ENCODE peak calls at places on chromosomes 11 and 22, in eight cellular contexts. One of them, this sample, is unnamed. For H3K36me3, the result is how much of the 10 kb centered on the place peaks cover.

GRCh38 chr22:43388420-43388851 is 23.4 kb upstream of the MPPED1 start:
- DNase-seq in prostate gland: peak
- DNase-seq in lower lobe of right lung: peak
- DNase-seq in CD8-positive, alpha-beta T cell: peak
- DNase-seq in fibroblast of lung: peak
- DNase-seq in H1: peak
- DNase-seq in transverse colon: peak
- DNase-seq in tibial artery: peak
- DNase-seq in this sample: peak

GRCh38 chr11:19577391-19577831 is 135.2 kb upstream of the NAV2 start:
- DNase-seq in prostate gland: no peak
- DNase-seq in transverse colon: no peak
- DNase-seq in fibroblast of lung: peak
- DNase-seq in tibial artery: no peak
- DNase-seq in CD8-positive, alpha-beta T cell: no peak
- DNase-seq in H1: no peak
- DNase-seq in lower lobe of right lung: no peak
- DNase-seq in this sample: no peak

GRCh38 chr11:17386331-17387084 is 2.0 kb downstream of the KCNJ11 start:
- DNase-seq in lower lobe of right lung: peak
- DNase-seq in H1: peak
- DNase-seq in prostate gland: no peak
- DNase-seq in tibial artery: peak
- DNase-seq in fibroblast of lung: peak
- DNase-seq in transverse colon: peak
- DNase-seq in CD8-positive, alpha-beta T cell: no peak
- DNase-seq in this sample: peak

GRCh38 chr22:45240137-45240809 is 421 bp downstream of the KIAA0930 start:
- DNase-seq in tibial artery: no peak
- DNase-seq in lower lobe of right lung: peak
- DNase-seq in H1: peak
- DNase-seq in transverse colon: peak
- DNase-seq in fibroblast of lung: peak
- DNase-seq in prostate gland: no peak
- DNase-seq in CD8-positive, alpha-beta T cell: no peak
- DNase-seq in this sample: peak

GRCh38 chr22:30422481-30423295 is 2.9 kb upstream of the MTFP1 start:
- DNase-seq in H1: peak
- DNase-seq in CD8-positive, alpha-beta T cell: no peak
- DNase-seq in prostate gland: peak
- DNase-seq in lower lobe of right lung: peak
- DNase-seq in tibial artery: peak
- DNase-seq in transverse colon: peak
- DNase-seq in fibroblast of lung: peak
- DNase-seq in this sample: peak

GRCh38 chr11:96361778-96362177 is 18.8 kb upstream of the MAML2 start:
- DNase-seq in transverse colon: no peak
- DNase-seq in CD8-positive, alpha-beta T cell: no peak
- DNase-seq in H1: no peak
- DNase-seq in fibroblast of lung: peak
- DNase-seq in tibial artery: no peak
- DNase-seq in lower lobe of right lung: no peak
- DNase-seq in prostate gland: no peak
- DNase-seq in this sample: no peak

GRCh38 chr11:12166299-12167092 is 56.1 kb downstream of the MICAL2 start:
- DNase-seq in prostate gland: no peak
- DNase-seq in lower lobe of right lung: no peak
- DNase-seq in fibroblast of lung: no peak
- DNase-seq in H1: no peak
- DNase-seq in transverse colon: no peak
- DNase-seq in CD8-positive, alpha-beta T cell: no peak
- DNase-seq in tibial artery: no peak
- DNase-seq in this sample: no peak

GRCh38 chr22:50563410-50564160 is 866 bp upstream of the SYCE3 start:
- DNase-seq in tibial artery: no peak
- DNase-seq in fibroblast of lung: no peak
- DNase-seq in lower lobe of right lung: no peak
- DNase-seq in CD8-positive, alpha-beta T cell: no peak
- DNase-seq in prostate gland: no peak
- DNase-seq in transverse colon: no peak
- DNase-seq in H1: no peak
- DNase-seq in this sample: no peak

GRCh38 chr11:11313902-11314692 is 39.0 kb downstream of the CSNK2A3 start:
- DNase-seq in CD8-positive, alpha-beta T cell: no peak
- DNase-seq in prostate gland: no peak
- DNase-seq in transverse colon: no peak
- DNase-seq in lower lobe of right lung: no peak
- DNase-seq in fibroblast of lung: no peak
- DNase-seq in H1: no peak
- DNase-seq in tibial artery: peak
- DNase-seq in this sample: no peak

GRCh38 chr11:131893103-131893502 is 522.7 kb downstream of the NTM start:
- DNase-seq in transverse colon: no peak
- DNase-seq in prostate gland: no peak
- DNase-seq in fibroblast of lung: no peak
- DNase-seq in lower lobe of right lung: no peak
- DNase-seq in tibial artery: no peak
- DNase-seq in H1: no peak
- DNase-seq in CD8-positive, alpha-beta T cell: no peak
- DNase-seq in this sample: no peak

GRCh38 chr22:33780761-33781160 is 139.5 kb downstream of the LARGE1 start:
- DNase-seq in H1: no peak
- DNase-seq in prostate gland: no peak
- DNase-seq in CD8-positive, alpha-beta T cell: no peak
- DNase-seq in fibroblast of lung: no peak
- DNase-seq in lower lobe of right lung: no peak
- DNase-seq in transverse colon: no peak
- DNase-seq in tibial artery: no peak
- DNase-seq in this sample: no peak

GRCh38 chr22:31899661-31900060 is 44.7 kb upstream of the YWHAH start:
- DNase-seq in prostate gland: no peak
- DNase-seq in fibroblast of lung: no peak
- DNase-seq in tibial artery: no peak
- DNase-seq in CD8-positive, alpha-beta T cell: no peak
- DNase-seq in H1: no peak
- DNase-seq in transverse colon: no peak
- DNase-seq in lower lobe of right lung: no peak
- DNase-seq in this sample: no peak

GRCh38 chr22:29689872-29690213 is 30.0 kb upstream of the CABP7 start:
- DNase-seq in H1: peak
- DNase-seq in fibroblast of lung: peak
- DNase-seq in tibial artery: no peak
- DNase-seq in prostate gland: peak
- DNase-seq in CD8-positive, alpha-beta T cell: no peak
- DNase-seq in transverse colon: peak
- DNase-seq in lower lobe of right lung: peak
- DNase-seq in this sample: peak

GRCh38 chr11:134714021-134714656 is 302.1 kb upstream of the B3GAT1 start:
- DNase-seq in transverse colon: no peak
- DNase-seq in prostate gland: no peak
- DNase-seq in fibroblast of lung: no peak
- DNase-seq in H1: no peak
- DNase-seq in lower lobe of right lung: no peak
- DNase-seq in tibial artery: no peak
- DNase-seq in CD8-positive, alpha-beta T cell: no peak
- DNase-seq in this sample: no peak

GRCh38 chr11:74672956-74673895 is 58.0 kb downstream of the CHRDL2 start:
- DNase-seq in tibial artery: peak
- DNase-seq in fibroblast of lung: peak
- DNase-seq in lower lobe of right lung: no peak
- DNase-seq in prostate gland: no peak
- DNase-seq in transverse colon: peak
- DNase-seq in H1: peak
- DNase-seq in CD8-positive, alpha-beta T cell: no peak
- DNase-seq in this sample: no peak

GRCh38 chr22:49735411-49736311 is 92.0 kb downstream of the BRD1 start:
- DNase-seq in lower lobe of right lung: no peak
- DNase-seq in CD8-positive, alpha-beta T cell: no peak
- DNase-seq in transverse colon: no peak
- DNase-seq in tibial artery: peak
- DNase-seq in fibroblast of lung: peak
- DNase-seq in prostate gland: no peak
- DNase-seq in H1: peak
- DNase-seq in this sample: no peak

GRCh38 chr11:100730266-100730665 is 43.2 kb downstream of the ARHGAP42 start:
- DNase-seq in fibroblast of lung: peak
- DNase-seq in lower lobe of right lung: no peak
- DNase-seq in tibial artery: no peak
- DNase-seq in H1: no peak
- DNase-seq in CD8-positive, alpha-beta T cell: no peak
- DNase-seq in prostate gland: no peak
- DNase-seq in transverse colon: no peak
- DNase-seq in this sample: no peak

GRCh38 chr11:83725161-83725560 is 439.0 kb upstream of the CCDC90B start:
- DNase-seq in fibroblast of lung: peak
- DNase-seq in lower lobe of right lung: no peak
- DNase-seq in prostate gland: no peak
- DNase-seq in tibial artery: no peak
- DNase-seq in H1: no peak
- DNase-seq in CD8-positive, alpha-beta T cell: no peak
- DNase-seq in transverse colon: no peak
- DNase-seq in this sample: no peak

GRCh38 chr11:47565340-47566165 is at the start of gene PTPMT1:
- DNase-seq in prostate gland: peak
- DNase-seq in CD8-positive, alpha-beta T cell: peak
- DNase-seq in fibroblast of lung: peak
- DNase-seq in tibial artery: peak
- DNase-seq in H1: peak
- DNase-seq in lower lobe of right lung: peak
- DNase-seq in transverse colon: peak
- DNase-seq in this sample: peak

GRCh38 chr11:34136420-34136819 is 31.0 kb downstream of the NAT10 start:
- DNase-seq in prostate gland: no peak
- DNase-seq in H1: no peak
- DNase-seq in fibroblast of lung: peak
- DNase-seq in transverse colon: no peak
- DNase-seq in tibial artery: peak
- DNase-seq in CD8-positive, alpha-beta T cell: no peak
- DNase-seq in lower lobe of right lung: no peak
- DNase-seq in this sample: no peak
- H3K36me3 ChIP-seq in prostate gland: under half
- H3K36me3 ChIP-seq in H1: half or more
- H3K36me3 ChIP-seq in fibroblast of lung: under half
- H3K36me3 ChIP-seq in transverse colon: under half
- H3K36me3 ChIP-seq in tibial artery: half or more
- H3K36me3 ChIP-seq in CD8-positive, alpha-beta T cell: half or more
- H3K36me3 ChIP-seq in lower lobe of right lung: half or more
- H3K36me3 ChIP-seq in this sample: half or more

DNA sequence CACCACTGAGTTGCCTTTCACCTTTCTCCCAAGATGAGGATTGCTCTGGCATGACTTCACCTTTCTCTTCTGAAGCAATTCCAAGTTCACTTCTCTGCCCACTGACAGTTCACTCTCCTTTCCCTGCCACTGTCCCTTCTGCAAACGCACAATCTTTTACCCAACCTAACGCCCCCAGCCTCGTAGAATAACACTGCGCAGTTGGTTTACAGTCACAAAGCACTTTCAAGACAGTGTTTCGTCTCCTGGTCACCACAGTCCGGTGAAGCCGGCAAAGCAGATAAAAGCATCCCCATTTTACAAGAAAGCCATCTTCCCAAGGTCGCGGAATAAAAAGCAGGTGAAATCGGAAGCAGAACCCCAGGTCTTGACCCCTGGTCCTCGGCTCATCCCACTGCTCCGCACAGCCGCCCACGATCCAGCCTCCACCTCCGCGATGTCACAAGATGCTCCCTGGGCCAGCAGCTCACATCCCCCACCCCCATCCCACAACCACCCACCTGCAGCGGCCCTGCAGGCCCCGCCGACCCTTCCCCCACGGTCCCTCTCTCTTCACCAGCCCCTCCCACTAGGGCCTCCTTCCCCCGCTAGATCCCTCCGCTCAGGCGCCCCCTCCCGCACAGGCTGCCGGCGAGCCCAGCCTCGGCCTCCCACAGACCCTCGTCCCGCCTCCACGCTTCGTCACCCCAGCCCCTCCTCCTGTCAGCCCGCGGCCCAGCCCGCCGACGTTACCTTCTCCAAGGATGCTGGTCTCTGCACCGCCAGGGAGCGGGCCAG is 585 bp downstream of the PI4KA start:
- DNase-seq in H1: peak
- DNase-seq in lower lobe of right lung: peak
- DNase-seq in CD8-positive, alpha-beta T cell: peak
- DNase-seq in transverse colon: peak
- DNase-seq in fibroblast of lung: peak
- DNase-seq in tibial artery: peak
- DNase-seq in prostate gland: peak
- DNase-seq in this sample: peak
- TF ChIP-seq CTCF in H1: no peak
- TF ChIP-seq CTCF in lower lobe of right lung: no peak
- TF ChIP-seq CTCF in CD8-positive, alpha-beta T cell: no peak
- TF ChIP-seq CTCF in transverse colon: no peak
- TF ChIP-seq CTCF in fibroblast of lung: no peak
- TF ChIP-seq CTCF in tibial artery: no peak
- TF ChIP-seq CTCF in prostate gland: no peak
- TF ChIP-seq CTCF in this sample: no peak

DNA sequence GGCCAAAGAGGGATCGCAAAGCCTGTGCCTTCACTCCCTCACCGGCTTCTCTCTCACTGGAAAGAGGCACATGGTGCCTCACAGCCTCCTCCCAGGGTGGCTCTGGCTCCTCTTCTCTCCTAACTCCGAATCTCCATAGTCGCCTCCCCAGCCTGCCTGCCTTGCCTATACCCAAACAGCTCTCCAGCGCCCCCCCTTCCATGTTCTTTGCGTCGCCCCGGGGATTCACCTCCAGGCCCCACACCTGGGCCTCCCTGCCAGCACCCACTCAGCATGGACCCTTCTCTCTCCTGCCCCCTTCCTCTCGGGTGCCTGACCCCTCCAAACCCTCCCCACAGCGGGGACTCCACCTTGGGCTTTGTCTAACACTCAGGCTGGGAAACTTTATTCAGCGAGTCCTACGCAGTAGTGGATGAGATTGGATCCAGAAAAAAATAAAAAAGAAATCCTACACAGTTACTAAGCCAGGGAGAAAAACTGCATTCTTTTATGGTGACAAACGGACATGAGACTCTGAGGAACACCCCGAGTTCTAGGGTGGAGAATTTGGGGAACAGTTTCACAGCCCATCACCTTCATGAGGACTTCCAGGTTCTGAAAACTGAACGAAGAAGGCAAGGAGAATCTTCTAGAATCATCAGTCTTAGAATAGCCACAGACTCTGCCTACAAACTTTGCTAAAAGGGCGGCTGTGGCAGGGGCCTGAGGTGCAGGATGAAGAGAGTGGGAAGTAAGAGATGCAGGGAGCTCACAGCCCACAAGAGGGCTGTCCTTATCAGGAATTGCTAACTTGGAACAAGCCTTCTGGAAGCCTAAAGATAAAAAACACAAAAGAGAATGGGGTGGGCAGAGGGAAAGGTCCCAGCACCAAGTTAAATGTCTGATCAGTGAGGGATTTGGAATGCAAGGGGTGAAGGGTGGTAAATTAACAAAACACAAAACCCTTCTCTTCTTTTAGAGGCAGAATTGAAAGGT is 5.3 kb downstream of the PPM1F start:
- DNase-seq in prostate gland: no peak
- DNase-seq in CD8-positive, alpha-beta T cell: no peak
- DNase-seq in H1: peak
- DNase-seq in lower lobe of right lung: no peak
- DNase-seq in tibial artery: no peak
- DNase-seq in fibroblast of lung: peak
- DNase-seq in transverse colon: no peak
- DNase-seq in this sample: no peak
- H3K4me3 ChIP-seq in prostate gland: no peak
- H3K4me3 ChIP-seq in CD8-positive, alpha-beta T cell: no peak
- H3K4me3 ChIP-seq in H1: no peak
- H3K4me3 ChIP-seq in lower lobe of right lung: no peak
- H3K4me3 ChIP-seq in tibial artery: no peak
- H3K4me3 ChIP-seq in fibroblast of lung: no peak
- H3K4me3 ChIP-seq in transverse colon: no peak
- H3K4me3 ChIP-seq in this sample: no peak

GRCh38 chr11:64224151-64224890 is 1.7 kb downstream of the TRPT1 start:
- DNase-seq in transverse colon: no peak
- DNase-seq in prostate gland: no peak
- DNase-seq in fibroblast of lung: peak
- DNase-seq in lower lobe of right lung: no peak
- DNase-seq in H1: no peak
- DNase-seq in CD8-positive, alpha-beta T cell: no peak
- DNase-seq in tibial artery: no peak
- DNase-seq in this sample: no peak
- H3K36me3 ChIP-seq in transverse colon: under half
- H3K36me3 ChIP-seq in prostate gland: under half
- H3K36me3 ChIP-seq in fibroblast of lung: under half
- H3K36me3 ChIP-seq in lower lobe of right lung: under half
- H3K36me3 ChIP-seq in H1: under half
- H3K36me3 ChIP-seq in CD8-positive, alpha-beta T cell: under half
- H3K36me3 ChIP-seq in tibial artery: under half
- H3K36me3 ChIP-seq in this sample: under half